ENCODE peak calls at places on chromosomes 12 and 14, in four cellular contexts. F is GM12878, K is HepG2, T is H1. B is an unnamed sample.

GRCh38 chr12:46524778-46525177 is 152.2 kb upstream of the SLC38A2 start:
- DNase-seq in T (no peak), K (no peak), F (no peak), B (no peak)

GRCh38 chr12:90058721-90059120 is 350.1 kb upstream of the ATP2B1 start:
- DNase-seq in T (no peak), F (no peak), K (no peak), B (no peak)

GRCh38 chr12:84701041-84701440 is 211.6 kb downstream of the SLC6A15 start:
- DNase-seq in K (no peak), F (no peak), T (no peak), B (no peak)

GRCh38 chr14:103880334-103880985 is 33.1 kb upstream of the PPP1R13B start:
- DNase-seq in K (no peak), F (no peak), T (no peak), B (no peak)

GRCh38 chr14:61610900-61611299 is 84.4 kb upstream of the HIF1A start:
- DNase-seq in F (no peak), T (no peak), K (no peak), B (no peak)

GRCh38 chr14:89641495-89642162 is 224.6 kb upstream of the FOXN3 start:
- DNase-seq in F (peak; percentile 79), T (no peak), K (peak; percentile 66), B (no peak)

GRCh38 chr14:54567634-54568561 is 970 bp downstream of the SAMD4A start:
- DNase-seq in T (peak; percentile 77), F (no peak), K (peak; percentile 14), B (peak; percentile 30)

GRCh38 chr12:118064608-118065007 is 3.6 kb upstream of the WSB2 start:
- DNase-seq in F (no peak), K (no peak), T (no peak), B (no peak)

GRCh38 chr12:6078378-6079083 is 45.9 kb downstream of the VWF start:
- DNase-seq in F (no peak), K (no peak), T (no peak), B (no peak)

GRCh38 chr14:24808412-24808811 is 174.4 kb upstream of the GZMB start:
- DNase-seq in K (no peak), T (no peak), F (no peak), B (no peak)

GRCh38 chr14:49946320-49947141 is 53.6 kb downstream of the ARF6 start:
- DNase-seq in F (no peak), K (peak; percentile 32), T (no peak), B (no peak)

GRCh38 chr12:9041321-9041720 is 52.0 kb downstream of the KLRG1 start:
- DNase-seq in K (no peak), T (no peak), F (no peak), B (no peak)

GRCh38 chr12:7354521-7354920 is 50.6 kb downstream of the ACSM4 start:
- DNase-seq in T (no peak), F (no peak), K (no peak), B (no peak)
- TF ChIP-seq ZNF274 in T (no peak), F (no peak), K (no peak), B (no peak)

DNA sequence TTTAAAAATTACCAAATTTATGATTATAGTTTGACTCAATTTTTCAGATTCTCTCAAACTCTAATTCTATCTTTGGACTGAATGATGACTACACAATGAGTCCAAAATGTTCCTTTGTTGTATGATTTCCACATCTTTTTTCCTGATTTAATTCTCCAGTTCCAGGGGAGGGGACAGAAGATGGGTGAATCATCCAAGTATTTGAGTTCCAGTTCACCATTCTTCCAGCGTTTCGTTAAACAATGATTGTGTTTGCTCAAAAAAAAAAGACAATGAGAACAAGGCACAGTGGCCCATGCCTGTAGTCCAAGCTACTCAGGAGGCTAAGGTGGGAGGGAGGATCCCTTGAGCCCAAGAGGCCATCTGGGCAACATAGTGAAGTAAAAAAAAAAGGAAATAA is 23.8 kb downstream of the BAZ1A start:
- DNase-seq in F (no peak), K (no peak), T (no peak), B (no peak)
- TF ChIP-seq SUZ12 in F (no peak), K (no peak), T (no peak), B (no peak)

GRCh38 chr14:77086017-77086727 is 11.9 kb upstream of the CIPC start:
- DNase-seq in K (peak; percentile 25), T (no peak), F (no peak), B (no peak)
- TF ChIP-seq ZNF274 in K (no peak), T (no peak), F (no peak), B (no peak)

DNA sequence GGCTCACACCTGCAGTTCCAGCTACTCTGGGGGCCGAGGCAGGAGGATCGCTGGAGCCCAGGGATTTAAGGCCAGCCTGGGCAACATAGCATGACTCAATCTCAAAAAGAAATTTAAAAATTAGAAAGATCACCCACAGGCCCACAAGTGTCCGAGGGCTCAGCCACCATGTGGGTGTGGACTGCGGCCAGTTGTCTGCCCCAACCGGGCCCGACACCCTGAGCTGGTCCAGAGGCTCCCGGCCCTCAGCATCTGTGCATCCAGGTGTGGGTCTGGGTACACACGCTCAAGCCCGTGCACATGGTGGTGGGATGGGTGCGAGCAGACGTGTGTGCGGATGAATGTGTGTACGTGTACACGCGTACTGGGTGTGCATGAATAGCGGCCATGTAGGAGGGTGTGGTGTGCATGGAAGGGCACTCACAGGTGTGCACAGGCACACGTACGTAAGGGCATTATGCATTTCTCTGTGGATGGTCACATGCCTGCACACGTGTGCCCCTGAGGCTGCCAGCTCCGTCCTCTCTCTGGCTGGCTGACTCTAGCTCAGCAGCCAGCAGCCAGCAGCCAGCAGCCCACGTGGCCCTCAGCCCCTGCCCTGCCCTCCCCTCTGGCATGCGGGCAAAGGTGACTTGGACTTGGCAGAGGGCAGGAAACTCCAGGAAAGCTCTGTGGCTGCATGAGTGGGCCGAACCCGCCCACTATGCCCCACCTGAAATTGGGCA is 23.3 kb upstream of the NUDT14 start:
- DNase-seq in K (no peak), F (no peak), T (no peak), B (no peak)
- TF ChIP-seq SUZ12 in K (no peak), F (no peak), T (no peak), B (no peak)

GRCh38 chr14:75655235-75655634 is 5.4 kb downstream of the ERG28 start:
- DNase-seq in F (no peak), T (no peak), K (no peak), B (no peak)
- TF ChIP-seq ZNF274 in F (no peak), T (no peak), K (no peak), B (no peak)

DNA sequence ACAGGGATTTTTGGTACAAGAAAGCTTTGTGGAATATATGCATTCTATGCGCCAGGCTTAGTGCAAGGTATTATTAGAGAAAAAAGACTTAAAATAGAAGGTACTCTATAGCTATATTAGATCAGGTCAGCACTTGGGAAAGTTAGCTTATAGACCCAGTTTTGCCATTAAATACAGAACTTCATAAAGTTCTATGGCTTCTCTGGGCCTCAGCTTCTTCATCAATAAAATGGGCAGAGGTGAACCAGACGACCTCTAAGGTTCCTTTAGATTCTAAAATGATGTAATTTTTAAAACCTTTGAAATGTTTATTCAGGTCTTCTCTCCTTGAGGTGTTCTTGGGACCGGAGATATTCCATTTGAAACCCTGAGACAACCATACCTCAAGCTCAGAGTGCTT is 7.1 kb downstream of the CNPY2 start:
- DNase-seq in K (no peak), T (no peak), F (no peak), B (no peak)
- TF ChIP-seq SUZ12 in K (no peak), T (no peak), F (no peak), B (no peak)

GRCh38 chr12:79415296-79415695 is 275.5 kb downstream of the PAWR start:
- DNase-seq in K (no peak), T (no peak), F (no peak), B (no peak)

GRCh38 chr12:79413796-79414195 is 277.0 kb downstream of the PAWR start:
- DNase-seq in T (no peak), F (no peak), K (no peak), B (no peak)

GRCh38 chr12:79414252-79414651 is 276.5 kb downstream of the PAWR start:
- DNase-seq in F (no peak), T (no peak), K (no peak), B (no peak)

GRCh38 chr12:79411791-79412190 is 279.0 kb downstream of the PAWR start:
- DNase-seq in T (no peak), F (no peak), K (no peak), B (no peak)

DNA sequence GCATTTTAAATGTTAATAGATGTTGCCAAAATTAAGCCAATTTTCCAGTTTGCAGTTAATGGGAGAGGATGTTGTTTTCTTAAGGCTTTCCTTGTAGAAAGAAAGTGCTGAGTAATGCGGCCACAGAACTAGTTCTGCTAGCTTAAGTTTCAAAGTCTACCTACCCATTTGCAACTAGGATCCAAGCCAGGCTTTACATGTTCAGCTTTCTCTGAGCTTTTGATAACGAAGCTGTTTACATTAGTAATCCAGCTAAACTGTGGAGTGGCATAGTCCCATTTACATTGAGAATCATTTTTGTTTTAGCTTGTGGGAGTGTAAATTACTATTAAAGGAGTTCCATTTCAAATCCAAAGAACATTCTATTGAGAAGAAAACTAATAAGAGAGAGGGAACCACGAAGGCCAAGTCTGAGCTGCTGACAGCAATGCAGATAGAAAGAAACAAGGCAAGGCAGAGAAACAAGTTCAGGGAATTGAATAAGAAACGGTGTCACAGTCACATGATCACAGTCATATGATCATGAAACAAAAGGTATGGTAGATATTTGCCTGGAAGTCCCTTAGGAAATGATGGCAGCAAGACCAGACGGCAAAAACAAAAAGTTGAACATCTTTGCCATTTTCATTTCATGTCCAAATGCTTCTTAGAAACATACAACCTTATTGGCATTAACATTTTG is 274.9 kb downstream of the PAWR start:
- DNase-seq in F (no peak), K (peak; percentile 42), T (no peak), B (no peak)
- TF ChIP-seq ZNF274 in F (no peak), K (no peak), T (no peak), B (no peak)

GRCh38 chr12:92242917-92243316 is 97.3 kb upstream of the BTG1 start:
- DNase-seq in T (no peak), F (no peak), K (no peak), B (no peak)

GRCh38 chr12:92248977-92249376 is 103.3 kb upstream of the BTG1 start:
- DNase-seq in F (no peak), K (no peak), T (no peak), B (no peak)

GRCh38 chr12:92244036-92244435 is 98.4 kb upstream of the BTG1 start:
- DNase-seq in T (no peak), K (no peak), F (no peak), B (no peak)
- TF ChIP-seq SUZ12 in T (no peak), K (no peak), F (no peak), B (no peak)